ENCODE peak calls at places on chromosomes 6 and 20, in six cellular contexts. O, S, H, Y, J and T are unnamed samples.

GRCh38 chr6:134774244-134774643 is 175.7 kb downstream of the ALDH8A1 start:
- DNase-seq in O (peak; percentile 60), S (no peak), H (no peak), Y (peak; percentile 81), J (no peak), T (no peak)

GRCh38 chr6:82686719-82687118 is 323.1 kb downstream of the TPBG start:
- DNase-seq in H (no peak), Y (no peak), O (no peak), J (no peak), S (no peak), T (no peak)

GRCh38 chr6:7144810-7145209 is 37.0 kb downstream of the RREB1 start:
- DNase-seq in Y (no peak), O (no peak), J (no peak), S (no peak), H (no peak), T (no peak)

GRCh38 chr6:71211799-71212198 is 76.8 kb upstream of the OGFRL1 start:
- DNase-seq in O (peak; percentile 16), S (no peak), H (no peak), Y (no peak), J (no peak), T (no peak)

GRCh38 chr6:816510-817084 is 123.7 kb upstream of the EXOC2 start:
- DNase-seq in H (no peak), J (no peak), O (no peak), S (no peak), Y (no peak), T (no peak)

GRCh38 chr6:37072526-37072925 is 67.1 kb downstream of the FGD2 start:
- DNase-seq in S (no peak), Y (no peak), H (no peak), O (no peak), J (no peak), T (no peak)

GRCh38 chr20:54690323-54690722 is 214.9 kb downstream of the DOK5 start:
- DNase-seq in H (no peak), S (no peak), Y (no peak), O (no peak), J (no peak), T (no peak)

GRCh38 chr6:3037578-3038365 is 30.5 kb upstream of the RIPK1 start:
- DNase-seq in J (no peak), H (no peak), O (no peak), Y (no peak), S (no peak), T (no peak)

GRCh38 chr20:23493172-23493772 is 2.4 kb downstream of the CST8 start:
- DNase-seq in S (no peak), O (no peak), H (no peak), Y (no peak), J (no peak), T (no peak)

GRCh38 chr20:31595654-31596411 is 9.3 kb upstream of the ID1 start:
- DNase-seq in H (no peak), J (peak; percentile 95), Y (peak; percentile 73), S (peak; percentile 89), O (peak; percentile 99), T (no peak)

GRCh38 chr6:35833534-35833933 is 28.4 kb downstream of the LHFPL5 start:
- DNase-seq in J (peak; percentile 51), O (no peak), Y (peak; percentile 9), S (no peak), H (no peak), T (peak; percentile 13)

GRCh38 chr20:47754301-47754700 is 31.0 kb downstream of the SULF2 start:
- DNase-seq in S (no peak), J (no peak), O (no peak), Y (no peak), H (no peak), T (no peak)

GRCh38 chr6:90319044-90319443 is 22.4 kb upstream of the BACH2 start:
- DNase-seq in S (no peak), Y (peak; percentile 29), J (no peak), H (no peak), O (peak; percentile 35), T (no peak)

GRCh38 chr20:63066506-63067265 is 59.9 kb upstream of the BHLHE23 start:
- DNase-seq in S (peak; percentile 9), O (no peak), J (no peak), H (no peak), Y (no peak), T (no peak)

GRCh38 chr20:4171538-4172116 is 156.3 kb upstream of the RNF24 start:
- DNase-seq in O (no peak), H (peak; percentile 35), S (no peak), Y (no peak), J (peak; percentile 75), T (no peak)

GRCh38 chr6:116215414-116215813 is 38.5 kb downstream of the TSPYL4 start:
- DNase-seq in O (no peak), J (no peak), S (no peak), H (no peak), Y (peak; percentile 47), T (no peak)

GRCh38 chr6:28589234-28589951 is 63.7 kb downstream of the GPX5 start:
- DNase-seq in O (peak; percentile 87), S (no peak), J (peak; percentile 97), Y (peak; percentile 91), H (peak; percentile 42), T (peak; percentile 88)

GRCh38 chr6:129369737-129370136 is 340.2 kb downstream of the ARHGAP18 start:
- DNase-seq in H (no peak), J (no peak), S (no peak), O (no peak), Y (no peak), T (no peak)

GRCh38 chr6:2667617-2668016 is 83.1 kb downstream of the MYLK4 start:
- DNase-seq in Y (no peak), H (no peak), J (no peak), S (no peak), O (no peak), T (no peak)

GRCh38 chr20:58717278-58718091 is 24.9 kb downstream of the NPEPL1 start:
- DNase-seq in H (peak; percentile 7), O (no peak), Y (no peak), S (peak; percentile 10), J (no peak), T (no peak)

GRCh38 chr6:108587258-108588059 is 26.7 kb downstream of the FOXO3 start:
- DNase-seq in H (no peak), Y (peak; percentile 78), J (peak; percentile 18), O (peak; percentile 87), S (no peak), T (no peak)
- H3K4me3 ChIP-seq in H (no peak overlapping the region), Y (no peak overlapping the region), J (no peak overlapping the region), O (no peak overlapping the region), S (peak overlapping the region; percentile 21), T (no peak overlapping the region)

DNA sequence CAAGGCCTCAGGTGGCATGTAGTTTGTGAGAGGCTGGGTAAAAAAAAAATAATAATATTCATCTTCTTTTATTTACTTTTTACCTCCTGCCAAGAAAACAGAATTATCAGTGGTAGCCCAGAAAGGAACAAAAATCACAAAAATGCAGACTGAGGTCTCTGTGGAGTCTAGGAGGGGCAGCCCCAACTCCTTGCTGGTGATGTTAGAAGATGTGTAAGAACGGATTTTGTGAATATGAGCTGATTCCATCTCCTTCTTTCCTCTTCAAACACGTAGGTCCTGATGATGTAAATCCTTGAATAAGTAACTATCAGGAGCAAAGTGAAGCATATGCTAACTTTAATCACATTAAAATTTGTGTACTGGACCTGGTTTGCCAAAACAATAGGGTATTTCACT is 226.8 kb downstream of the EYA4 start:
- DNase-seq in S (no peak), H (no peak), O (no peak), J (no peak), Y (peak; percentile 47), T (no peak)
- TF ChIP-seq CTCF in S (no peak), H (no peak), O (no peak), J (no peak), Y (no peak), T (no peak)

GRCh38 chr6:100730581-100730980 is 150.5 kb downstream of the ASCC3 start:
- DNase-seq in O (no peak), J (no peak), S (no peak), H (no peak), Y (no peak), T (no peak)
- H3K4me3 ChIP-seq in O (no peak overlapping the region), J (no peak overlapping the region), S (no peak overlapping the region), H (no peak overlapping the region), Y (no peak overlapping the region), T (no peak overlapping the region)

DNA sequence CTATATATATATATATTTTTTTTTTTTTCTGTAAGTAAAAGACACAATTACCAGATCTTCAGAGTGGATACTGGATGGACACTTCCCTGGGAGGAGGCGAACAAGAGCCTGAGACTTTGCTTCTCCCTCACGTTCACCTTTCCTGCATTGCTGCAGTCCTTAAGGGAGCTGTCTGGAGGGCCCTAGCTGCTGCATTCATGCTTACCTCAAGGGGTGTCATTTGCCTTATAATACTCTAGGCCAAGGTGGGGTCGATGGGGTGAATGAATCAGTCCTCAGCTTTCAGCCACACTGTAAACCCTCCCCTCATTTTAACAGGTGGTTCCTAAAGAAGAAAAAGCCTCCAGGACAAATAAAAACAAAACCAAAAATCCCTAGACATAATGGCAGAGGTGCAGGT is 34.8 kb upstream of the CD83 start:
- DNase-seq in S (no peak), J (no peak), Y (no peak), O (no peak), H (no peak), T (no peak)
- TF ChIP-seq CTCF in S (no peak), J (no peak), Y (no peak), O (no peak), H (no peak), T (no peak)

GRCh38 chr20:44809380-44810060 is 826 bp downstream of the RIMS4 start:
- DNase-seq in S (no peak), H (no peak), Y (no peak), J (no peak), O (no peak), T (no peak)
- H3K4me3 ChIP-seq in S (peak overlapping the region; percentile 37), H (no peak overlapping the region), Y (no peak overlapping the region), J (peak overlapping the region; percentile 44), O (no peak overlapping the region), T (no peak overlapping the region)

DNA sequence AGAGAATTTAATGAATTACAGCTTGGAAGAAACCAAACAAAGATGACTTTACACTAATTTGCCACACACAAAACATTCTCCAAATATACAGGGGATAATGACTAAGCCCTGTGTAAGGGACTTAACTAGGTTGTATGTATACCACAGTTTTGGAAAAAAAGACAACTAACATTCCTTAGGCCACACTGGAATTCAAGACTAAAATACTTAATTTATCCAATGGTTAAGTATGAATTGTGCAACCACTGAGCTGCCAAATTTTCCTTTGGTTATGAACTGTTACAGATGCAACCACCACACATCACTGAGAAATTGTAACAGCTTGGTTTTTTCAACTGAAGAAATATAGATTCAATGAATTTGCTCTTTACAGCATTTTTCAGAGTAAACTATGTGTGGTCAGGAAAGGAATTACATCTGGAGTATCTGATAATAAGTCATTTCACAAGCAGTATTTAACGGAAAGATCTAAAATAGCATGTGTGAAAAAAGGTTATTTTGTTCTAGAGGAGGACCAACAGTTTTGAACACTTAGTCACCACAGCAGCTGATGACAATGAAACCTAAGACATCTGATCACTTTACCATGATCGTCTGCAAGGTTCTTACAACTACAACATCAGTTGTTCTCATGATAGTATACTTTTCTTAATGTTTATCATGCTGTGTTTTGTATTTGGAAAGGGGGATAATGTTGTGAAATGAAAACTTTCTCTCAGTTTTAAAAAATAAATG is 318.8 kb downstream of the BCKDHB start:
- DNase-seq in J (no peak), S (no peak), O (peak; percentile 90), Y (peak; percentile 100), H (no peak), T (no peak)
- TF ChIP-seq CTCF in J (no peak), S (no peak), O (no peak), Y (peak; percentile 22), H (no peak), T (no peak)